ENCODE peak calls at places on chromosomes 12 and 14, in nine cellular contexts. N is transverse colon; D is HT-29; Q is ACHN; T is stimulated activated naive CD4-positive, alpha-beta T cell; G is GM03348; L is activated naive CD8-positive, alpha-beta T cell treated with anti-CD3 and anti-CD28 coated beads, Interleukin-2, amount 50 U/mL, for 16 hours; V is breast epithelium; J is T-cell. E is an unnamed sample.

GRCh38 chr12:25962932-25963525 is 4.5 kb downstream of the RASSF8 start:
- DNase-seq in N (no peak), V (no peak), T (no peak), D (no peak), L (no peak), J (no peak), Q (no peak), G (no peak), E (no peak)

GRCh38 chr12:29562167-29562776 is 64.8 kb upstream of the OVCH1 start:
- DNase-seq in V (no peak), J (no peak), Q (no peak), T (no peak), D (no peak), L (no peak), G (no peak), N (no peak), E (no peak)

GRCh38 chr12:16610743-16611142 is 4.8 kb upstream of the LMO3 start:
- DNase-seq in N (no peak), Q (no peak), T (no peak), J (no peak), L (no peak), D (no peak), G (no peak), V (no peak), E (no peak)

GRCh38 chr14:69695664-69696527 is 71.0 kb upstream of the SRSF5 start:
- DNase-seq in N (peak), J (peak), G (peak), D (no peak), Q (no peak), T (no peak), L (no peak), V (no peak), E (peak)

GRCh38 chr12:20436367-20436766 is 68.0 kb downstream of the PDE3A start:
- DNase-seq in D (no peak), Q (no peak), L (no peak), V (no peak), T (no peak), G (no peak), J (no peak), N (no peak), E (no peak)

GRCh38 chr12:104863549-104863948 is 94.5 kb downstream of the SLC41A2 start:
- DNase-seq in L (no peak), N (no peak), V (no peak), Q (no peak), T (no peak), D (no peak), J (no peak), G (peak), E (no peak)

GRCh38 chr14:104639481-104639880 is 34.9 kb upstream of the TMEM179 start:
- DNase-seq in T (no peak), N (no peak), V (no peak), L (no peak), D (no peak), G (no peak), J (no peak), Q (no peak), E (no peak)

GRCh38 chr12:116863275-116863767 is 17.9 kb downstream of the HRK start:
- DNase-seq in V (no peak), T (no peak), L (no peak), J (no peak), G (peak), Q (peak), D (peak), N (peak), E (peak)

GRCh38 chr14:101069666-101070362 is 166.3 kb upstream of the RTL1 start:
- DNase-seq in D (no peak), V (no peak), N (peak), J (no peak), G (no peak), Q (no peak), T (no peak), L (no peak), E (no peak)

GRCh38 chr12:15732341-15733061 is 56.7 kb downstream of the EPS8 start:
- DNase-seq in G (peak), T (no peak), Q (peak), N (no peak), D (peak), V (no peak), J (no peak), L (no peak), E (no peak)

GRCh38 chr12:28958553-28959195 is 190.4 kb upstream of the FAR2 start:
- DNase-seq in D (peak), T (no peak), G (peak), V (no peak), L (no peak), N (no peak), Q (no peak), J (no peak), E (no peak)

GRCh38 chr14:100741956-100742355 is 15.3 kb downstream of the DLK1 start:
- DNase-seq in D (no peak), T (no peak), N (no peak), J (no peak), V (no peak), G (no peak), Q (no peak), L (no peak), E (no peak)

GRCh38 chr12:116759783-116760581 is 21.9 kb downstream of the RNFT2 start:
- DNase-seq in J (peak), N (peak), T (peak), V (no peak), Q (no peak), G (no peak), D (no peak), L (no peak), E (peak)

GRCh38 chr12:15726029-15726756 is 63.0 kb downstream of the EPS8 start:
- DNase-seq in G (peak), J (no peak), L (no peak), V (no peak), D (no peak), N (no peak), T (no peak), Q (no peak), E (peak)

GRCh38 chr12:2233034-2233433 is 180.2 kb downstream of the CACNA1C start:
- DNase-seq in T (no peak), J (no peak), V (no peak), D (no peak), G (peak), N (no peak), Q (no peak), L (no peak), E (no peak)

GRCh38 chr14:89165189-89165809 is 251.7 kb downstream of the FOXN3 start:
- DNase-seq in Q (no peak), J (no peak), N (no peak), D (no peak), G (peak), T (no peak), L (no peak), V (no peak), E (no peak)